ENCODE peak calls at places on chromosomes 5 and 9, in ten cellular contexts. T, K, O, M, H, G, W, C, R and Y are unnamed samples.

GRCh38 chr5:72237415-72237814 is 82.6 kb downstream of the MRPS27 start:
- DNase-seq in G (no peak), K (no peak), C (no peak), H (no peak), R (no peak), W (no peak), O (no peak), T (no peak), M (no peak), Y (no peak)

GRCh38 chr9:81074261-81074660 is 615.1 kb downstream of the TLE1 start:
- DNase-seq in T (no peak), C (no peak), W (no peak), G (no peak), O (no peak), M (no peak), R (no peak), H (no peak), K (no peak), Y (no peak)

GRCh38 chr5:150058480-150059126 is 27.8 kb downstream of the CSF1R start:
- DNase-seq in H (no peak), K (no peak), R (no peak), T (no peak), C (peak; percentile 55), M (peak; percentile 78), G (no peak), W (no peak), O (no peak), Y (no peak)

GRCh38 chr5:19927919-19928318 is 60.1 kb downstream of the CDH18 start:
- DNase-seq in M (no peak), O (no peak), K (no peak), R (no peak), H (no peak), W (no peak), G (peak; percentile 92), T (no peak), C (no peak), Y (no peak)

GRCh38 chr5:73759771-73760170 is 133.8 kb downstream of the ARHGEF28 start:
- DNase-seq in R (no peak), K (no peak), H (no peak), M (peak; percentile 5), G (no peak), W (no peak), T (no peak), C (no peak), O (no peak), Y (no peak)

GRCh38 chr5:91221917-91222316 is 161.2 kb downstream of the ARRDC3 start:
- DNase-seq in H (no peak), R (no peak), W (no peak), M (no peak), K (no peak), T (no peak), C (no peak), O (no peak), G (no peak), Y (no peak)

GRCh38 chr5:172444110-172444510 is 10.2 kb downstream of the SH3PXD2B start:
- DNase-seq in K (no peak), H (no peak), G (no peak), C (peak; percentile 82), M (no peak), T (no peak), O (no peak), W (no peak), R (no peak), Y (no peak)

GRCh38 chr9:83646500-83647239 is 23.7 kb downstream of the IDNK start:
- DNase-seq in T (no peak), M (no peak), K (no peak), C (no peak), R (no peak), O (no peak), G (no peak), H (no peak), W (no peak), Y (no peak)

GRCh38 chr5:160242140-160242539 is 12.8 kb downstream of the FABP6 start:
- DNase-seq in R (no peak), W (no peak), O (no peak), T (no peak), G (no peak), K (no peak), M (no peak), H (no peak), C (no peak), Y (no peak)